ENCODE peak calls at places on chromosomes 2 and 18, in six cellular contexts. One of them, this sample, is unnamed.

GRCh38 chr2:72920317-72921087 is 3.2 kb downstream of the EMX1 start:
- DNase-seq in K562: no peak
- DNase-seq in H1: no peak
- DNase-seq in HepG2: no peak
- DNase-seq in GM12891: no peak
- DNase-seq in GM12878: no peak
- DNase-seq in this sample: no peak

GRCh38 chr2:101036562-101036961 is 34.5 kb downstream of the RPL31 start:
- DNase-seq in K562: peak; percentile 22
- DNase-seq in H1: no peak
- DNase-seq in HepG2: peak; percentile 33
- DNase-seq in GM12891: peak; percentile 30
- DNase-seq in GM12878: no peak
- DNase-seq in this sample: no peak

GRCh38 chr2:128642801-128643200 is 324.1 kb upstream of the HS6ST1 start:
- DNase-seq in K562: no peak
- DNase-seq in H1: no peak
- DNase-seq in HepG2: no peak
- DNase-seq in GM12891: no peak
- DNase-seq in GM12878: no peak
- DNase-seq in this sample: no peak

GRCh38 chr2:157318884-157319283 is 6.7 kb downstream of the ERMN start:
- DNase-seq in K562: no peak
- DNase-seq in H1: no peak
- DNase-seq in HepG2: no peak
- DNase-seq in GM12891: no peak
- DNase-seq in GM12878: no peak
- DNase-seq in this sample: no peak

GRCh38 chr2:176136375-176137248 is 7.1 kb downstream of the HOXD8 start:
- DNase-seq in K562: no peak
- DNase-seq in H1: no peak
- DNase-seq in HepG2: no peak
- DNase-seq in GM12891: no peak
- DNase-seq in GM12878: no peak
- DNase-seq in this sample: no peak

GRCh38 chr2:25337276-25337675 is 4.4 kb downstream of the DNMT3A start:
- DNase-seq in K562: no peak
- DNase-seq in H1: no peak
- DNase-seq in HepG2: no peak
- DNase-seq in GM12891: no peak
- DNase-seq in GM12878: no peak
- DNase-seq in this sample: no peak

GRCh38 chr18:3219621-3220335 is at the start of gene MYOM1:
- DNase-seq in K562: no peak
- DNase-seq in H1: no peak
- DNase-seq in HepG2: no peak
- DNase-seq in GM12891: no peak
- DNase-seq in GM12878: no peak
- DNase-seq in this sample: no peak

GRCh38 chr2:182542501-182543258 is 115.8 kb upstream of the PDE1A start:
- DNase-seq in K562: no peak
- DNase-seq in H1: no peak
- DNase-seq in HepG2: no peak
- DNase-seq in GM12891: no peak
- DNase-seq in GM12878: no peak
- DNase-seq in this sample: no peak

GRCh38 chr18:9707381-9708056 is 582 bp upstream of the RAB31 start:
- DNase-seq in K562: peak; percentile 32
- DNase-seq in H1: no peak
- DNase-seq in HepG2: no peak
- DNase-seq in GM12891: no peak
- DNase-seq in GM12878: no peak
- DNase-seq in this sample: no peak

GRCh38 chr2:178114462-178114861 is 2.2 kb downstream of the RBM45 start:
- DNase-seq in K562: no peak
- DNase-seq in H1: no peak
- DNase-seq in HepG2: no peak
- DNase-seq in GM12891: no peak
- DNase-seq in GM12878: no peak
- DNase-seq in this sample: no peak

GRCh38 chr18:61748024-61748423 is 144.8 kb downstream of the RNF152 start:
- DNase-seq in K562: no peak
- DNase-seq in H1: no peak
- DNase-seq in HepG2: no peak
- DNase-seq in GM12891: no peak
- DNase-seq in GM12878: no peak
- DNase-seq in this sample: no peak

GRCh38 chr18:36813111-36813752 is 15.6 kb downstream of the TPGS2 start:
- DNase-seq in K562: no peak
- DNase-seq in H1: no peak
- DNase-seq in HepG2: no peak
- DNase-seq in GM12891: no peak
- DNase-seq in GM12878: no peak
- DNase-seq in this sample: no peak

GRCh38 chr2:48306409-48307284 is 223.3 kb upstream of the STON1 start:
- DNase-seq in K562: no peak
- DNase-seq in H1: no peak
- DNase-seq in HepG2: no peak
- DNase-seq in GM12891: no peak
- DNase-seq in GM12878: no peak
- DNase-seq in this sample: no peak

GRCh38 chr2:213188971-213189899 is 37.8 kb upstream of the IKZF2 start:
- DNase-seq in K562: no peak
- DNase-seq in H1: peak; percentile 21
- DNase-seq in HepG2: peak; percentile 6
- DNase-seq in GM12891: no peak
- DNase-seq in GM12878: no peak
- DNase-seq in this sample: no peak

GRCh38 chr18:323253-323622 is 55.4 kb upstream of the THOC1 start:
- DNase-seq in K562: no peak
- DNase-seq in H1: no peak
- DNase-seq in HepG2: peak; percentile 87
- DNase-seq in GM12891: no peak
- DNase-seq in GM12878: no peak
- DNase-seq in this sample: no peak

GRCh38 chr2:65514555-65515195 is 82.3 kb upstream of the SPRED2 start:
- DNase-seq in K562: no peak
- DNase-seq in H1: no peak
- DNase-seq in HepG2: no peak
- DNase-seq in GM12891: peak; percentile 41
- DNase-seq in GM12878: no peak
- DNase-seq in this sample: peak; percentile 24

GRCh38 chr18:3481696-3482210 is 31.8 kb downstream of the TGIF1 start:
- DNase-seq in K562: peak; percentile 76
- DNase-seq in H1: no peak
- DNase-seq in HepG2: peak; percentile 33
- DNase-seq in GM12891: peak; percentile 28
- DNase-seq in GM12878: no peak
- DNase-seq in this sample: no peak

GRCh38 chr2:106885981-106886915 is at the start of gene ST6GAL2:
- DNase-seq in K562: no peak
- DNase-seq in H1: no peak
- DNase-seq in HepG2: no peak
- DNase-seq in GM12891: peak; percentile 13
- DNase-seq in GM12878: no peak
- DNase-seq in this sample: no peak

GRCh38 chr2:187982668-187983067 is 309.0 kb upstream of the GULP1 start:
- DNase-seq in K562: no peak
- DNase-seq in H1: no peak
- DNase-seq in HepG2: no peak
- DNase-seq in GM12891: no peak
- DNase-seq in GM12878: peak; percentile 40
- DNase-seq in this sample: no peak

GRCh38 chr2:233828546-233829192 is 25.7 kb downstream of the HJURP start:
- DNase-seq in K562: no peak
- DNase-seq in H1: no peak
- DNase-seq in HepG2: no peak
- DNase-seq in GM12891: no peak
- DNase-seq in GM12878: no peak
- DNase-seq in this sample: no peak

GRCh38 chr2:199470361-199470671 is 12.6 kb upstream of the SATB2 start:
- DNase-seq in K562: no peak
- DNase-seq in H1: no peak
- DNase-seq in HepG2: no peak
- DNase-seq in GM12891: no peak
- DNase-seq in GM12878: no peak
- DNase-seq in this sample: no peak

GRCh38 chr2:199469514-199470360 is 12.0 kb upstream of the SATB2 start:
- DNase-seq in K562: no peak
- DNase-seq in H1: no peak
- DNase-seq in HepG2: no peak
- DNase-seq in GM12891: no peak
- DNase-seq in GM12878: no peak
- DNase-seq in this sample: no peak

GRCh38 chr2:199466704-199467461 is 9.1 kb upstream of the SATB2 start:
- DNase-seq in K562: no peak
- DNase-seq in H1: no peak
- DNase-seq in HepG2: no peak
- DNase-seq in GM12891: no peak
- DNase-seq in GM12878: no peak
- DNase-seq in this sample: no peak

GRCh38 chr2:199467462-199467822 is 9.7 kb upstream of the SATB2 start:
- DNase-seq in K562: no peak
- DNase-seq in H1: no peak
- DNase-seq in HepG2: no peak
- DNase-seq in GM12891: no peak
- DNase-seq in GM12878: no peak
- DNase-seq in this sample: no peak

DNA sequence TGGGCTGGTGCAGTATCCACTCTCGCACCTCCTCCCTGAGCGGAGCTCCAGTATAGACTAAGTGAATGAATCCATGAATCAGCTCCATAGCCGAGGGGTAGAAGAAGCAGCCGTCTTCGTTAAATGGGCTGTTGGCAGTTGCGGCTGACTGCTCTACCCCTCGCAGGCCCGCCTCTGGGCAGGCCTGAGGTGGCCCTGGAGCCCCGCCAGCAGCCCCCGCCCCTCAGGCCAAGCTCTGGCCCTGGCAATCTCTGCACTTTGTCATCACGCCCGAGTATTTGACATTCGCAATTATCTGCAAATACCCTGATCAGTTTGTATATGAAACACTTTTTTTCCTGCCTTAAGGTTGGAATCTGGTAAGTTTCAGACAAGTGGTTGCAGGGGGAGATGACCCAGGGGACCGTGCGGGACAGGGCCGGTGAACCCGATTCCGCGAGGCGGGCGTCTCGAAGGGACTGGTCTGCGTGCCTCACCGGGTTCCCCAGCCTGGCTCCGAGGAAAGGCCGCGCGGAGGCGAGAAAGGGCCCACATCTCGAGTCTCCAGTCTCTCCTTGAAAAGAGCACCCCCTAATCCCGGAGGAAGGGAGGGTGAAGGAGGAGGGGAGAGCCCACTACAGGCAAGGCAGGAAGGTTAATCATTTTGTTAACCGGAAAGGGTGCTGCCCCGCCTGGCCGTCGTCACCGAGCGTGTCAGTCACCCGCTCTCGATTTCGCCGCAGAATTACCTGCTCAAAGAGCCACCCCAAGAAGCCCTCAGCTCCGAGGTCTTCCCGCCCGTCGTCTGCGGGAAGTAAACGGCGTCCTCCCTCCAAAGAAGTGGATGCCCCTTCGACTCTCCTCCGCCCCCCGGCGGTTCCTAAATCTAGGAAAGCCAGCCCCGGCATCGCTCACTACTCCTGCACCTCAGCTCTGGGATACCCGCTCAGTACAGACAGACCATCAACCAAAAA is 11.1 kb upstream of the SATB2 start:
- DNase-seq in K562: no peak
- DNase-seq in H1: no peak
- DNase-seq in HepG2: no peak
- DNase-seq in GM12891: no peak
- DNase-seq in GM12878: no peak
- DNase-seq in this sample: no peak
- TF ChIP-seq POLR2A in K562: no peak
- TF ChIP-seq POLR2A in H1: no peak
- TF ChIP-seq POLR2A in HepG2: no peak
- TF ChIP-seq POLR2A in GM12891: no peak
- TF ChIP-seq POLR2A in GM12878: no peak
- TF ChIP-seq POLR2A in this sample: no peak

GRCh38 chr2:216696751-216697560 is 1.6 kb upstream of the IGFBP5 start:
- DNase-seq in K562: peak; percentile 26
- DNase-seq in H1: no peak
- DNase-seq in HepG2: no peak
- DNase-seq in GM12891: no peak
- DNase-seq in GM12878: no peak
- DNase-seq in this sample: no peak

GRCh38 chr2:216695401-216695821 is at the start of gene IGFBP5:
- DNase-seq in K562: no peak
- DNase-seq in H1: peak; percentile 66
- DNase-seq in HepG2: no peak
- DNase-seq in GM12891: no peak
- DNase-seq in GM12878: no peak
- DNase-seq in this sample: no peak

GRCh38 chr2:216698291-216698690 is 2.9 kb upstream of the IGFBP5 start:
- DNase-seq in K562: no peak
- DNase-seq in H1: no peak
- DNase-seq in HepG2: no peak
- DNase-seq in GM12891: no peak
- DNase-seq in GM12878: no peak
- DNase-seq in this sample: no peak

GRCh38 chr2:216694826-216695217 is 527 bp downstream of the IGFBP5 start:
- DNase-seq in K562: no peak
- DNase-seq in H1: no peak
- DNase-seq in HepG2: no peak
- DNase-seq in GM12891: no peak
- DNase-seq in GM12878: no peak
- DNase-seq in this sample: no peak

GRCh38 chr2:216696321-216696720 is 972 bp upstream of the IGFBP5 start:
- DNase-seq in K562: no peak
- DNase-seq in H1: no peak
- DNase-seq in HepG2: no peak
- DNase-seq in GM12891: no peak
- DNase-seq in GM12878: no peak
- DNase-seq in this sample: no peak
- TF ChIP-seq TAF1 in K562: no peak
- TF ChIP-seq TAF1 in H1: no peak
- TF ChIP-seq TAF1 in HepG2: no peak
- TF ChIP-seq TAF1 in GM12891: no peak
- TF ChIP-seq TAF1 in GM12878: no peak
- TF ChIP-seq TAF1 in this sample: no peak

GRCh38 chr18:68102117-68102516 is 585.6 kb upstream of the DSEL start:
- DNase-seq in K562: no peak
- DNase-seq in H1: no peak
- DNase-seq in HepG2: no peak
- DNase-seq in GM12891: no peak
- DNase-seq in GM12878: no peak
- DNase-seq in this sample: no peak
- TF ChIP-seq POLR2A in K562: no peak
- TF ChIP-seq POLR2A in H1: no peak
- TF ChIP-seq POLR2A in HepG2: no peak
- TF ChIP-seq POLR2A in GM12891: no peak
- TF ChIP-seq POLR2A in GM12878: no peak
- TF ChIP-seq POLR2A in this sample: no peak

DNA sequence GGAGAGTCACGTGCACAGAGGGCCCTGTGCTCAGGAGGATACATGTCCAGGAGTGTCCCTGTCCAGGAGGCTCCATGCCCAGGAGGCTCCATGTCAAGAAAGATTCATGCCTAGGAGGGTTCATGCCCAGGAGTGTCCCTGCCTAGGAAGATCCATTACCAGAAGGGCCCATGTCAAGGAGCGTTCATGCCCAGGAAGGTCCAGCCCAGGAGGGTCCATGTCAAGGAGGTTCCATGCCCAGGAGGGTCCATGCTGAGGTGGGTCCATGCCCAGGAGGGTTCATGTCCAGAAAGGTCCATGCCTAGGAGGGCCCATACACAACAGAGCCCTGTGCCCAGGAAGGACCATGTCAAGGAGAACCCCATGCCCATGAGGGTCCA is 7.0 kb downstream of the GPR35 start:
- DNase-seq in K562: no peak
- DNase-seq in H1: no peak
- DNase-seq in HepG2: no peak
- DNase-seq in GM12891: no peak
- DNase-seq in GM12878: no peak
- DNase-seq in this sample: no peak
- TF ChIP-seq TAF1 in K562: no peak
- TF ChIP-seq TAF1 in H1: no peak
- TF ChIP-seq TAF1 in HepG2: no peak
- TF ChIP-seq TAF1 in GM12891: no peak
- TF ChIP-seq TAF1 in GM12878: no peak
- TF ChIP-seq TAF1 in this sample: no peak

This sample was measured in GM12892.